ENCODE peak calls at places on chromosomes 1 and 21, in eight cellular contexts. One of them, this sample, is unnamed.

GRCh38 chr1:181558416-181558815 is 75.1 kb downstream of the CACNA1E start:
- DNase-seq in choroid plexus epithelial cell: no peak
- DNase-seq in fibroblast of the aortic adventitia: no peak
- DNase-seq in Caco-2: no peak
- DNase-seq in stomach: no peak
- DNase-seq in nephron progenitor cell: no peak
- DNase-seq in breast epithelium: no peak
- DNase-seq in bronchial epithelial cell: no peak
- DNase-seq in this sample: no peak

GRCh38 chr21:45542242-45542666 is at the start of gene SLC19A1:
- DNase-seq in Caco-2: peak
- DNase-seq in breast epithelium: peak
- DNase-seq in nephron progenitor cell: peak
- DNase-seq in stomach: peak
- DNase-seq in choroid plexus epithelial cell: peak
- DNase-seq in fibroblast of the aortic adventitia: peak
- DNase-seq in bronchial epithelial cell: no peak
- DNase-seq in this sample: peak

GRCh38 chr1:26075421-26076144 is 8.2 kb upstream of the TRIM63 start:
- DNase-seq in Caco-2: no peak
- DNase-seq in breast epithelium: no peak
- DNase-seq in stomach: peak
- DNase-seq in choroid plexus epithelial cell: no peak
- DNase-seq in fibroblast of the aortic adventitia: no peak
- DNase-seq in bronchial epithelial cell: no peak
- DNase-seq in nephron progenitor cell: no peak
- DNase-seq in this sample: no peak

GRCh38 chr1:53957231-53957818 is 11.2 kb downstream of the LRRC42 start:
- DNase-seq in fibroblast of the aortic adventitia: peak
- DNase-seq in nephron progenitor cell: no peak
- DNase-seq in choroid plexus epithelial cell: peak
- DNase-seq in stomach: no peak
- DNase-seq in Caco-2: peak
- DNase-seq in bronchial epithelial cell: peak
- DNase-seq in breast epithelium: no peak
- DNase-seq in this sample: no peak

GRCh38 chr1:81174052-81174451 is 626.7 kb upstream of the ADGRL2 start:
- DNase-seq in choroid plexus epithelial cell: no peak
- DNase-seq in nephron progenitor cell: no peak
- DNase-seq in Caco-2: no peak
- DNase-seq in fibroblast of the aortic adventitia: no peak
- DNase-seq in stomach: no peak
- DNase-seq in bronchial epithelial cell: peak
- DNase-seq in breast epithelium: no peak
- DNase-seq in this sample: peak

GRCh38 chr1:36542962-36543515 is 60.3 kb upstream of the CSF3R start:
- DNase-seq in Caco-2: no peak
- DNase-seq in choroid plexus epithelial cell: peak
- DNase-seq in bronchial epithelial cell: no peak
- DNase-seq in nephron progenitor cell: no peak
- DNase-seq in breast epithelium: no peak
- DNase-seq in fibroblast of the aortic adventitia: no peak
- DNase-seq in stomach: no peak
- DNase-seq in this sample: peak

GRCh38 chr1:244862354-244862698 is 2.0 kb downstream of the HNRNPU start:
- DNase-seq in fibroblast of the aortic adventitia: no peak
- DNase-seq in bronchial epithelial cell: no peak
- DNase-seq in stomach: no peak
- DNase-seq in nephron progenitor cell: no peak
- DNase-seq in Caco-2: no peak
- DNase-seq in breast epithelium: no peak
- DNase-seq in choroid plexus epithelial cell: no peak
- DNase-seq in this sample: no peak

GRCh38 chr21:24123785-24124184 is 1483.5 kb downstream of the MRPL39 start:
- DNase-seq in bronchial epithelial cell: no peak
- DNase-seq in choroid plexus epithelial cell: no peak
- DNase-seq in fibroblast of the aortic adventitia: no peak
- DNase-seq in Caco-2: no peak
- DNase-seq in breast epithelium: no peak
- DNase-seq in stomach: no peak
- DNase-seq in nephron progenitor cell: no peak
- DNase-seq in this sample: no peak

GRCh38 chr1:45687014-45687752 is 798 bp upstream of the TMEM69 start:
- DNase-seq in bronchial epithelial cell: peak
- DNase-seq in choroid plexus epithelial cell: peak
- DNase-seq in nephron progenitor cell: peak
- DNase-seq in Caco-2: peak
- DNase-seq in fibroblast of the aortic adventitia: peak
- DNase-seq in breast epithelium: peak
- DNase-seq in stomach: peak
- DNase-seq in this sample: peak

GRCh38 chr1:45684402-45684801 is 1.9 kb downstream of the GPBP1L1 start:
- DNase-seq in bronchial epithelial cell: no peak
- DNase-seq in breast epithelium: no peak
- DNase-seq in choroid plexus epithelial cell: no peak
- DNase-seq in nephron progenitor cell: no peak
- DNase-seq in fibroblast of the aortic adventitia: no peak
- DNase-seq in stomach: no peak
- DNase-seq in Caco-2: no peak
- DNase-seq in this sample: no peak

GRCh38 chr1:45686081-45687013 is at the start of gene GPBP1L1:
- DNase-seq in fibroblast of the aortic adventitia: peak
- DNase-seq in bronchial epithelial cell: peak
- DNase-seq in nephron progenitor cell: peak
- DNase-seq in Caco-2: peak
- DNase-seq in breast epithelium: peak
- DNase-seq in stomach: peak
- DNase-seq in choroid plexus epithelial cell: peak
- DNase-seq in this sample: peak

GRCh38 chr1:45685308-45686080 is 839 bp downstream of the GPBP1L1 start:
- DNase-seq in bronchial epithelial cell: peak
- DNase-seq in choroid plexus epithelial cell: peak
- DNase-seq in breast epithelium: no peak
- DNase-seq in fibroblast of the aortic adventitia: peak
- DNase-seq in stomach: no peak
- DNase-seq in Caco-2: no peak
- DNase-seq in nephron progenitor cell: no peak
- DNase-seq in this sample: no peak

DNA sequence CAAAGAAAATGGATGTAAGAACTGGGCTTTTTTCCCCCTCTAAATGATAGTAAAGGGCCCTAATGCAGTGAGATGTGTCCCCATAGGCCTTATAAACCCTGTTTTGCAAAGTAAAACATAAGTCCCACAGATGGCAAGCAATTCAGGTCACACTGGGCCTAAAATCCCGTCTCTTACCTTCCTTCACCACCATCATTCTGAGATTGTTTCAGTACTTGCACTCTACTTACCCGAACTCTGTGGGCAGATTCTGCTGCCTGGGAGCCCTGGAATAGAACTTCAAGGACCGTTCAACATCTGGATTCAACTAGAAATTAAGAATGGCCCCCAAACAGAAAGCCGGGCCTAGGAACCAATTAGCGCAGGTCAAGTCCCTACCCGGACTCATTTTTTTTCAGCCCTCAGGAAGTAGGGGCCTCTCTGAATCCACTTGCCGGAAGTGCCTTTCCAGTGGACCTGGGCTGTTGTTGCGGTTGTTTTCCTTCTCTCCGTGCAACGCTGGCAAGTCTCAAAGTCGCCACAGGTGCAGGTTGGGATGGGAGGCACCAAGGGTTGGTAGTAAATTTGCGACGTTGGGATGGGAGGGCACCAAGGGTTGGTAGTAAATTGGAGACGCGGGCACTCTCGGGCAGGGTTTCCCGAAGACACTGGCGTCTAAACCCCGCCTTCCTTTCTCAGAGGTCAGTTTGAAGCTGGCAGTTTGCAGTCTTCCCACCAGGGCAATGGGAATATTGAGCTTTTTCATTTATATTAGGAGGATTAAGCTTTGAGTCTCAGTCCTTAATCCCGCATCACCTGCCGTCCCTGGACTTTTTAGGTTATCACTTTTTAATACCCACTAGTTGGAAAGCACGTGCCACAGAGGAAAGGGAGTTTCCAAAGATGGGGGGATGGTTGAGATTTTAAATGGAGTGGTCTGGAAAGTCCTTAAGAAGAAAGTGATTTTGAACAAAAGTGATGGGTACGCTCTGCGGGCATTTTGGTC is at the start of gene TMEM69:
- DNase-seq in nephron progenitor cell: peak
- DNase-seq in bronchial epithelial cell: peak
- DNase-seq in stomach: peak
- DNase-seq in breast epithelium: peak
- DNase-seq in fibroblast of the aortic adventitia: peak
- DNase-seq in Caco-2: peak
- DNase-seq in choroid plexus epithelial cell: peak
- DNase-seq in this sample: peak
- TF ChIP-seq CTCF in nephron progenitor cell: no peak
- TF ChIP-seq CTCF in bronchial epithelial cell: no peak
- TF ChIP-seq CTCF in stomach: no peak
- TF ChIP-seq CTCF in breast epithelium: peak
- TF ChIP-seq CTCF in fibroblast of the aortic adventitia: peak
- TF ChIP-seq CTCF in Caco-2: no peak
- TF ChIP-seq CTCF in choroid plexus epithelial cell: peak
- TF ChIP-seq CTCF in this sample: no peak

GRCh38 chr1:6632588-6633514 is 8.2 kb downstream of the THAP3 start:
- DNase-seq in fibroblast of the aortic adventitia: no peak
- DNase-seq in stomach: no peak
- DNase-seq in bronchial epithelial cell: no peak
- DNase-seq in choroid plexus epithelial cell: no peak
- DNase-seq in nephron progenitor cell: no peak
- DNase-seq in Caco-2: no peak
- DNase-seq in breast epithelium: no peak
- DNase-seq in this sample: no peak

GRCh38 chr1:6635910-6636760 is 11.5 kb downstream of the THAP3 start:
- DNase-seq in nephron progenitor cell: no peak
- DNase-seq in breast epithelium: no peak
- DNase-seq in choroid plexus epithelial cell: no peak
- DNase-seq in Caco-2: no peak
- DNase-seq in fibroblast of the aortic adventitia: no peak
- DNase-seq in stomach: no peak
- DNase-seq in bronchial epithelial cell: no peak
- DNase-seq in this sample: no peak

GRCh38 chr1:6637770-6638169 is 13.1 kb downstream of the THAP3 start:
- DNase-seq in bronchial epithelial cell: no peak
- DNase-seq in fibroblast of the aortic adventitia: no peak
- DNase-seq in stomach: no peak
- DNase-seq in breast epithelium: no peak
- DNase-seq in Caco-2: no peak
- DNase-seq in choroid plexus epithelial cell: no peak
- DNase-seq in nephron progenitor cell: no peak
- DNase-seq in this sample: no peak

GRCh38 chr1:6635161-6635909 is 10.7 kb downstream of the THAP3 start:
- DNase-seq in nephron progenitor cell: no peak
- DNase-seq in fibroblast of the aortic adventitia: no peak
- DNase-seq in bronchial epithelial cell: no peak
- DNase-seq in stomach: no peak
- DNase-seq in choroid plexus epithelial cell: no peak
- DNase-seq in Caco-2: no peak
- DNase-seq in breast epithelium: no peak
- DNase-seq in this sample: no peak

GRCh38 chr1:6634278-6635052 is 9.8 kb downstream of the THAP3 start:
- DNase-seq in nephron progenitor cell: peak
- DNase-seq in fibroblast of the aortic adventitia: peak
- DNase-seq in choroid plexus epithelial cell: peak
- DNase-seq in Caco-2: peak
- DNase-seq in stomach: peak
- DNase-seq in bronchial epithelial cell: peak
- DNase-seq in breast epithelium: peak
- DNase-seq in this sample: peak
- TF ChIP-seq CTCF in nephron progenitor cell: peak
- TF ChIP-seq CTCF in fibroblast of the aortic adventitia: peak
- TF ChIP-seq CTCF in choroid plexus epithelial cell: peak
- TF ChIP-seq CTCF in Caco-2: no peak
- TF ChIP-seq CTCF in stomach: peak
- TF ChIP-seq CTCF in bronchial epithelial cell: peak
- TF ChIP-seq CTCF in breast epithelium: peak
- TF ChIP-seq CTCF in this sample: no peak

GRCh38 chr1:73673980-73674379 is 524.0 kb downstream of the LRRIQ3 start:
- DNase-seq in stomach: no peak
- DNase-seq in bronchial epithelial cell: peak
- DNase-seq in Caco-2: no peak
- DNase-seq in fibroblast of the aortic adventitia: no peak
- DNase-seq in choroid plexus epithelial cell: no peak
- DNase-seq in nephron progenitor cell: no peak
- DNase-seq in breast epithelium: no peak
- DNase-seq in this sample: no peak

GRCh38 chr1:73671530-73671929 is 526.4 kb downstream of the LRRIQ3 start:
- DNase-seq in choroid plexus epithelial cell: no peak
- DNase-seq in Caco-2: no peak
- DNase-seq in breast epithelium: no peak
- DNase-seq in stomach: no peak
- DNase-seq in fibroblast of the aortic adventitia: no peak
- DNase-seq in nephron progenitor cell: no peak
- DNase-seq in bronchial epithelial cell: no peak
- DNase-seq in this sample: no peak

GRCh38 chr1:73674945-73675561 is 522.9 kb downstream of the LRRIQ3 start:
- DNase-seq in nephron progenitor cell: peak
- DNase-seq in fibroblast of the aortic adventitia: peak
- DNase-seq in breast epithelium: no peak
- DNase-seq in stomach: no peak
- DNase-seq in choroid plexus epithelial cell: peak
- DNase-seq in Caco-2: no peak
- DNase-seq in bronchial epithelial cell: peak
- DNase-seq in this sample: no peak
- TF ChIP-seq CTCF in nephron progenitor cell: peak
- TF ChIP-seq CTCF in fibroblast of the aortic adventitia: peak
- TF ChIP-seq CTCF in breast epithelium: no peak
- TF ChIP-seq CTCF in stomach: peak
- TF ChIP-seq CTCF in choroid plexus epithelial cell: peak
- TF ChIP-seq CTCF in Caco-2: no peak
- TF ChIP-seq CTCF in bronchial epithelial cell: peak
- TF ChIP-seq CTCF in this sample: peak

GRCh38 chr1:3455630-3456448 is 1.4 kb downstream of the ARHGEF16 start:
- DNase-seq in choroid plexus epithelial cell: no peak
- DNase-seq in stomach: no peak
- DNase-seq in fibroblast of the aortic adventitia: no peak
- DNase-seq in nephron progenitor cell: no peak
- DNase-seq in breast epithelium: no peak
- DNase-seq in bronchial epithelial cell: no peak
- DNase-seq in Caco-2: no peak
- DNase-seq in this sample: no peak

GRCh38 chr1:3454811-3455618 is 550 bp downstream of the ARHGEF16 start:
- DNase-seq in nephron progenitor cell: peak
- DNase-seq in bronchial epithelial cell: no peak
- DNase-seq in choroid plexus epithelial cell: no peak
- DNase-seq in Caco-2: peak
- DNase-seq in breast epithelium: no peak
- DNase-seq in stomach: peak
- DNase-seq in fibroblast of the aortic adventitia: no peak
- DNase-seq in this sample: peak

GRCh38 chr1:3453203-3453761 is 1.2 kb upstream of the ARHGEF16 start:
- DNase-seq in fibroblast of the aortic adventitia: peak
- DNase-seq in choroid plexus epithelial cell: peak
- DNase-seq in nephron progenitor cell: peak
- DNase-seq in Caco-2: peak
- DNase-seq in stomach: peak
- DNase-seq in bronchial epithelial cell: peak
- DNase-seq in breast epithelium: peak
- DNase-seq in this sample: peak

GRCh38 chr1:3452866-3453175 is 1.6 kb upstream of the ARHGEF16 start:
- DNase-seq in stomach: no peak
- DNase-seq in breast epithelium: no peak
- DNase-seq in bronchial epithelial cell: no peak
- DNase-seq in fibroblast of the aortic adventitia: no peak
- DNase-seq in nephron progenitor cell: no peak
- DNase-seq in choroid plexus epithelial cell: no peak
- DNase-seq in Caco-2: no peak
- DNase-seq in this sample: no peak

DNA sequence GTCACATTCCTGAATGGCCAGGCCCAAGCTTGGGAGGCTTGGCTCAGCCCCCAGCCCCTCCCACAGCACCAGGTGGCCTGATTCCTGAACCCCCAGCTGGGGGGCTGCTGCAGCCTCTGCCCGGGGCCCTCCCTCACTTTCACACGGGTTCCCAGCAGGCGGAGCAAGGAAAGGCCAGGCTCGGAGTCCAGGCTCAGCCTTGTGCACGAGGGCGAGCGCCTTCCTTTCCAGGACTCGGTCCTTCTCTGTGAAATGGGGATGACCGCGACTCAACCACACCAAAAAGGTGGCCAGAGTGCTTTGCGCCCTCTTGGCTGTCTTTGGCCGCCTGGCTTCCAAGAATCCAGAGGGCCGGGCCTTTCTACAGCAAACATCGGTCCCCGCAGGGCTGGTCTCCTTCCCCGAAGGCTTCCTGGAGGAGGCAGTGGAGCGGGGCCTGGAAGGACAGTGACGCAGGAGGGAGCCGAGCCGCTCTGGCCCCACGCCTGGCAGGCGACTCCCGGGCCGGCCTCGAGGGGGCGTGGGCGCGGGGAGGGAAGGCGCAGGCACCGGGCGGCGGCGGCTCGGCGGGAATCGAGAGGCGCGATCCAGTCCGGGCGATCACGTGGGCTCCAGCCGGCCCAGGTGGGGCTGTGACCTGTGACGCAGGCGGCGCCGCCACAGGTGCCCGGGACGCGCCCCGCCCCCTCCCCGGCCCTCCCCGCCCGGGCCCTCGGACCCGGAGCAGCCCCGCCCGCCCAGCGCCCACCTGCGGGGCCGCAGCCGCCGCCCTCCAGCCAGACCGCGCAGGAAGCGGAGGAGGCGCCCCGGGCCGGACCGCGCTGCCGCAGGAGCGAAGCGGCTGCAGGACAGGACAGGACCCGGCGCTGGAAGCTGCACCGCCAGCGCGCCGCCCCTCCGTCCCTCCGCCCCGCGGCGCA is at the start of gene ARHGEF16:
- DNase-seq in bronchial epithelial cell: peak
- DNase-seq in breast epithelium: peak
- DNase-seq in Caco-2: peak
- DNase-seq in nephron progenitor cell: peak
- DNase-seq in stomach: peak
- DNase-seq in fibroblast of the aortic adventitia: peak
- DNase-seq in choroid plexus epithelial cell: peak
- DNase-seq in this sample: peak
- TF ChIP-seq CTCF in bronchial epithelial cell: peak
- TF ChIP-seq CTCF in breast epithelium: peak
- TF ChIP-seq CTCF in Caco-2: peak
- TF ChIP-seq CTCF in nephron progenitor cell: peak
- TF ChIP-seq CTCF in stomach: peak
- TF ChIP-seq CTCF in fibroblast of the aortic adventitia: peak
- TF ChIP-seq CTCF in choroid plexus epithelial cell: peak
- TF ChIP-seq CTCF in this sample: peak

This sample was measured in Calu3.